ENCODE peak calls at places on chromosomes 11 and 22, in five cellular contexts. L is kidney epithelial cell, F is colonic mucosa, M is fibroblast of lung, Z is left ventricle myocardium inferior. Q is an unnamed sample. For H3K27me3, the result is how much of the 10 kb centered on the place peaks cover.

GRCh38 chr11:71449596-71449995 is 1.4 kb upstream of the DHCR7 start:
- DNase-seq in L (no peak), F (no peak), M (no peak), Z (no peak), Q (no peak)

GRCh38 chr22:17131686-17132085 is 10.5 kb upstream of the TMEM121B start:
- DNase-seq in L (no peak), F (no peak), M (no peak), Z (no peak), Q (no peak)

GRCh38 chr22:17777005-17777716 is 2.9 kb upstream of the BID start:
- DNase-seq in L (no peak), F (no peak), M (no peak), Z (no peak), Q (no peak)

GRCh38 chr11:1204381-1205101 is 18.3 kb upstream of the MUC5B start:
- DNase-seq in L (no peak), F (no peak), M (no peak), Z (no peak), Q (no peak)

GRCh38 chr11:48104562-48104924 is 112.1 kb upstream of the OR4B1 start:
- DNase-seq in L (no peak), F (no peak), M (no peak), Z (no peak), Q (no peak)

GRCh38 chr11:10303558-10304363 is 1.1 kb upstream of the ADM start:
- DNase-seq in L (no peak), F (peak), M (peak), Z (peak), Q (no peak)

GRCh38 chr11:30406978-30407762 is 84.3 kb downstream of the ARL14EP start:
- DNase-seq in L (no peak), F (no peak), M (no peak), Z (no peak), Q (no peak)

GRCh38 chr11:13364388-13364787 is 86.8 kb downstream of the BMAL1 start:
- DNase-seq in L (no peak), F (no peak), M (peak), Z (no peak), Q (no peak)

GRCh38 chr11:65558785-65559509 is 788 bp upstream of the LTBP3 start:
- DNase-seq in L (no peak), F (peak), M (peak), Z (peak), Q (no peak)

GRCh38 chr11:116927163-116927772 is 89.8 kb upstream of the APOA1 start:
- DNase-seq in L (no peak), F (no peak), M (no peak), Z (no peak), Q (no peak)

GRCh38 chr22:19704355-19705015 is 9.8 kb upstream of the SEPTIN5 start:
- DNase-seq in L (no peak), F (no peak), M (no peak), Z (no peak), Q (no peak)

GRCh38 chr22:43017525-43018290 is 2.8 kb upstream of the PACSIN2 start:
- DNase-seq in L (no peak), F (no peak), M (no peak), Z (no peak), Q (no peak)

GRCh38 chr11:61369372-61370348 is 7.5 kb downstream of the TMEM138 start:
- DNase-seq in L (no peak), F (no peak), M (peak), Z (peak), Q (no peak)

GRCh38 chr11:17730608-17731462 is 3.7 kb upstream of the KCNC1 start:
- DNase-seq in L (no peak), F (peak), M (peak), Z (peak), Q (no peak)

GRCh38 chr11:17734418-17734911 is at the start of gene KCNC1:
- DNase-seq in L (no peak), F (no peak), M (peak), Z (no peak), Q (no peak)

GRCh38 chr11:17735823-17736772 is 1.5 kb downstream of the KCNC1 start:
- DNase-seq in L (no peak), F (no peak), M (no peak), Z (no peak), Q (no peak)

GRCh38 chr11:17734986-17735822 is 623 bp downstream of the KCNC1 start:
- DNase-seq in L (no peak), F (peak), M (peak), Z (peak), Q (no peak)

GRCh38 chr11:17733261-17733660 is 1.3 kb upstream of the KCNC1 start:
- DNase-seq in L (no peak), F (no peak), M (no peak), Z (no peak), Q (no peak)
- H3K27me3 ChIP-seq in L (half or more), F (under half), M (under half), Z (half or more), Q (under half)

DNA sequence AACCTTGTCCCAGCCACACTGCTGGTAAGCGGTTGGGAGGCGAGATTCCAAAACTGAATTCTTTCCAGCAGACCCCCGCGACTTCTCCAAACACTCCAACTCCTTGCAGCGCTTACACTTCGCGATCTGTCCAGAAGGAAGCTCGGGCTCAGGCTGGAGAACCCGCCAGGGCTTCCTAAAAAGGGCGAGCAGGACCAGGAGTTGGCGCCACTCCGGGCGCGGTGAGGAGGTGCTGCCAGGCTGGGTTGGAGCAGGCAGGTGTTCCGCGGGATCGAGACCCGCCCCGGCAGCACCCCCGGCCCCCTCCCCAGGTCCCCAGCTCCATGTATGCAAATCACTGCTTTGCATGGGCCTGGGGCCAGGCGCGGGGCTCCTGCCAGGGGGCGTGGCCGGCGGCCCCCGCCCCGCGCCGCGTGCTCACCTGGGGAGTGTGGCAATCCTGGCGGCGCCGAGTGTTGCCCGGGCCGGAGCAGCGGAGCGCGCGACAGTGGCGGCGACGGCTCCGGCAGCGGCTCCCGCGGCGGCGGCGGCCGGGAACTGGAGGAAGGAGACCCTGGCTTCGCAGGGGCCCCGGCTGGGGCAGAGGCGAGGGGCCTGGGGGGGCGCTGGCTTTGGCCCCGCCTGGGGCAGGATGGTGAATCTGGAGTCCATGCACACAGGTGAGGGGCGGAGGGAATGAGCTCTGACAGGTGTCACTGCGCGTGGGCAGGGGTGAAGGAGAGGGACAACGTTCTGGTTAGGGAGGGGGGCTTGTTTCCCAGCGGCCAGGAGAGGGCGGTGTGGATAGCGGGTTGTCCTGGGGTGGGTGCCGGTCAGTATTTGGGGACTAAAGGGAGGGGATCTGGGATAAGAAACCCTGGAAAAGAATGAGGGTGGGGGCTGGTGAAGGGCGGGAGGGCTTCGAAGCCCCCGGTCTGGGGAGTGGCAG is at the start of gene POU2F3:
- DNase-seq in L (no peak), F (no peak), M (no peak), Z (no peak), Q (no peak)
- H3K4me3 ChIP-seq in L (no peak), F (no peak), M (no peak), Z (peak), Q (no peak)

DNA sequence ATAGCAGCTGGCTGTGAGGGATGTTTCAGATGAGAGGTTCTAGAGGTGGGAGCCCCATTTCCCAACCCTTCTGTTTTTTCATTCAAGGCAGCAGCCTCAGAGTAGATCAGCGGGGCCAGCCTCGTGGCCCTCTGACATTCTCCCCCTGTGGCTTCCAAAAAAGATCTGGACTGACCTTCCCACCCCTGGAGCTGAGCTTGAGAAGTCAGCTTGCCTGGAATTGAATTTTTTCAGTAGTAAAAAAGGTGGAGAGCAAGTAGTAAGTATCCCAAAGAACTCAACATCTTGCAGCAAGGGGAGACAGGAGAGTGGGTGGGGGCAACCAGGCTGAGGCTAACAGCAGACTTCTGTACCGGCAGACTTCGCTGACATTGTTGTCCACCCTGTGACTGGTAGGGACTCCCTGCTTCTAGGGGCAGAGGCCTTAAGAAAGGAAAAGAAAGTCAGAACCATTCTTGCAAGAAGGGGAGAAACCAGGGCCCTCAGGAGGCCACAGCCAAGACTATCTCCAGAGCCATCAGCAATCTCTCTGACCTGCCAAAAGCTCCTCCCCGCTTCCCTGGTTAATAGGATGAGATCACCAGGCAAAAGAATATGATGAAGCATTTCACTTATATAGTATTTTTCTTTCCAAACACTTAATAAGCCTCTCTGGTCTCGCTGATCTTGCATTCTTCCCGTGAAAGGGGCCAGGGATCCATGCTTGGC is 2.0 kb upstream of the GRIK4 start:
- DNase-seq in L (no peak), F (no peak), M (no peak), Z (no peak), Q (no peak)
- H3K27me3 ChIP-seq in L (under half), F (under half), M (under half), Z (half or more), Q (under half)

GRCh38 chr11:119205574-119206511 is at the start of gene CBL:
- DNase-seq in L (peak), F (peak), M (peak), Z (peak), Q (peak)

GRCh38 chr11:119207607-119208006 is 1.5 kb downstream of the CBL start:
- DNase-seq in L (no peak), F (no peak), M (no peak), Z (no peak), Q (no peak)

GRCh38 chr11:119207300-119207570 is 1.1 kb downstream of the CBL start:
- DNase-seq in L (no peak), F (no peak), M (peak), Z (no peak), Q (no peak)

GRCh38 chr11:119205080-119205479 is 1.1 kb upstream of the CBL start:
- DNase-seq in L (no peak), F (no peak), M (no peak), Z (peak), Q (no peak)

DNA sequence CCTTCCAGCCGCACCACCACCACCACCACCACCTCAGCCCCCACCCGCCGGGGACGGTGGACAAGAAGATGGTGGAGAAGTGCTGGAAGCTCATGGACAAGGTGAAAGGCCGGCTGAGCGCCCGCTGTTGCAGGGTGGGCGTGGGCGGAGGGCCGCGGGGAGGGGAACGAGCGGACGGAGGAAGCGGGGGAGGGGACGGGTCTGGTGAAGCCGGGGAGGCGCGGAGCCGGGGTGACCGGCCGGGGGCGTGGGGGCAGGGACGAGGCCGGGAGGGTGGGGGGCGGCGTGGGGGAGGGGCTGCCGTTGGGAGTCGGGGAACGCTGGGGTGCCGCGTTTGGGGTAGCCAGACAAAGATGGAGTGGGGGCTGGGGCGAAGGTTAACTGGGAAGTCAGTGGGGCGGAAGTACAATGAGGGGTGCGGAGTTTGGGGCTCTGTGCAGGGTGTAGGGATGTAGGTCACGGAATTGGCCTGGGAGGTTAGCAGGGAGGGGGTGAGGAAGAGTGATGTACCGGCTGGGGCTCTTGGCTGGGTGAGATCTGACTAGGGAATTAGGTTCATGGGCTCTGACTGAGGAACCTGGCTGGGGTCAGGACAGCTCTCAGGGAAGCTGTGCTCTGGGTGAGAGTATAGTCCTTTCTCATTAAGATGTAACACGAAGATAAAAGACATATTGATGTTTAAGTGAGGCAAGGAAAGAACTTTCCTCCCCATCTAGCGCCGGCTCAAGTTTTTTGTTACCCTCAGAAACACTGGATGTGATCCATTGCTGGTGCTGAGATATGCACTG is 567 bp downstream of the CBL start:
- DNase-seq in L (no peak), F (peak), M (peak), Z (peak), Q (no peak)
- H3K4me3 ChIP-seq in L (peak), F (peak), M (peak), Z (peak), Q (peak)

GRCh38 chr22:36725366-36726006 is 21.9 kb upstream of the CACNG2 start:
- DNase-seq in L (no peak), F (no peak), M (peak), Z (no peak), Q (no peak)

GRCh38 chr22:36724836-36725235 is 21.3 kb upstream of the CACNG2 start:
- DNase-seq in L (no peak), F (no peak), M (no peak), Z (no peak), Q (no peak)

GRCh38 chr22:36727927-36728488 is 24.5 kb upstream of the CACNG2 start:
- DNase-seq in L (no peak), F (no peak), M (no peak), Z (no peak), Q (no peak)

GRCh38 chr22:36727110-36727509 is 23.6 kb upstream of the CACNG2 start:
- DNase-seq in L (no peak), F (no peak), M (no peak), Z (no peak), Q (no peak)

DNA sequence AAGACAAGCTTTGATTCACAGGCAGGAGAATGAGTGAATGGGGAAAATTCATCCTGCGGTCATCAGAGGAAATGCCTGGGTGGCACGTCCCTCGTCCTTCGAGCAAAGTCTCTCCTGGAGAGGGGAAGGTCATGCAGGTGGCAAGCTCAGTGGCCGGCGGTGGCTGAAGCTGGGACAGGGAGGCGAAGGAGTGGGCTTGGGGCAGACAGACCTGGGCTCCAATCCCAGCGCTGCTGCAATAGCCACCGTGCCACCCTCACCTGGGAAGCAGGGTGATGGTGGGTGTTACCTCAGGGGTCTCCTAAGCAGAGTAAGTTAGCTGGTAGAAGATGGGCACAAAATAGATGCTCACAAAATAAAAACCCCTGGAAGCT is 22.4 kb upstream of the CACNG2 start:
- DNase-seq in L (no peak), F (no peak), M (no peak), Z (no peak), Q (no peak)
- H3K27me3 ChIP-seq in L (under half), F (under half), M (under half), Z (half or more), Q (under half)